ENCODE peak calls at places on chromosomes 12 and 14, in six cellular contexts. One of them, this sample, is unnamed.

GRCh38 chr14:76695263-76695920 is 65.9 kb upstream of the VASH1 start:
- DNase-seq in pancreas: no peak
- DNase-seq in lower lobe of right lung: no peak
- DNase-seq in progenitor cell of endocrine pancreas: no peak
- DNase-seq in activated T-helper 1 cell treated with anti-CD3 and anti-CD28 coated beads, Interleukin-12 subunit alpha, Interleukin-12 subunit beta, Interleukin-2, Interleukin-4 antibody, amounts not matched to agents 30 ng/mL and 10 ng/mL and 1 ng/mL, durations not matched to agents 14 hours and 24 hours and 36 hours: no peak
- DNase-seq in CD4-positive, CD25-positive, alpha-beta regulatory T cell: no peak
- DNase-seq in this sample: no peak

GRCh38 chr14:99538275-99538674 is 57.1 kb downstream of the CCNK start:
- DNase-seq in pancreas: peak
- DNase-seq in lower lobe of right lung: no peak
- DNase-seq in CD4-positive, CD25-positive, alpha-beta regulatory T cell: no peak
- DNase-seq in progenitor cell of endocrine pancreas: no peak
- DNase-seq in activated T-helper 1 cell treated with anti-CD3 and anti-CD28 coated beads, Interleukin-12 subunit alpha, Interleukin-12 subunit beta, Interleukin-2, Interleukin-4 antibody, amounts not matched to agents 30 ng/mL and 10 ng/mL and 1 ng/mL, durations not matched to agents 14 hours and 24 hours and 36 hours: no peak
- DNase-seq in this sample: no peak

GRCh38 chr12:10469701-10470100 is 16.5 kb upstream of the KLRC1 start:
- DNase-seq in CD4-positive, CD25-positive, alpha-beta regulatory T cell: no peak
- DNase-seq in lower lobe of right lung: no peak
- DNase-seq in progenitor cell of endocrine pancreas: no peak
- DNase-seq in activated T-helper 1 cell treated with anti-CD3 and anti-CD28 coated beads, Interleukin-12 subunit alpha, Interleukin-12 subunit beta, Interleukin-2, Interleukin-4 antibody, amounts not matched to agents 30 ng/mL and 10 ng/mL and 1 ng/mL, durations not matched to agents 14 hours and 24 hours and 36 hours: no peak
- DNase-seq in pancreas: no peak
- DNase-seq in this sample: no peak

GRCh38 chr12:53737951-53738833 is 10.9 kb upstream of the CALCOCO1 start:
- DNase-seq in pancreas: no peak
- DNase-seq in CD4-positive, CD25-positive, alpha-beta regulatory T cell: no peak
- DNase-seq in lower lobe of right lung: no peak
- DNase-seq in activated T-helper 1 cell treated with anti-CD3 and anti-CD28 coated beads, Interleukin-12 subunit alpha, Interleukin-12 subunit beta, Interleukin-2, Interleukin-4 antibody, amounts not matched to agents 30 ng/mL and 10 ng/mL and 1 ng/mL, durations not matched to agents 14 hours and 24 hours and 36 hours: no peak
- DNase-seq in progenitor cell of endocrine pancreas: peak
- DNase-seq in this sample: no peak

GRCh38 chr12:2016862-2017723 is 12.8 kb upstream of the DCP1B start:
- DNase-seq in lower lobe of right lung: no peak
- DNase-seq in pancreas: no peak
- DNase-seq in progenitor cell of endocrine pancreas: no peak
- DNase-seq in CD4-positive, CD25-positive, alpha-beta regulatory T cell: peak
- DNase-seq in activated T-helper 1 cell treated with anti-CD3 and anti-CD28 coated beads, Interleukin-12 subunit alpha, Interleukin-12 subunit beta, Interleukin-2, Interleukin-4 antibody, amounts not matched to agents 30 ng/mL and 10 ng/mL and 1 ng/mL, durations not matched to agents 14 hours and 24 hours and 36 hours: no peak
- DNase-seq in this sample: no peak

GRCh38 chr14:95267306-95267705 is 52.4 kb downstream of the CLMN start:
- DNase-seq in activated T-helper 1 cell treated with anti-CD3 and anti-CD28 coated beads, Interleukin-12 subunit alpha, Interleukin-12 subunit beta, Interleukin-2, Interleukin-4 antibody, amounts not matched to agents 30 ng/mL and 10 ng/mL and 1 ng/mL, durations not matched to agents 14 hours and 24 hours and 36 hours: no peak
- DNase-seq in progenitor cell of endocrine pancreas: no peak
- DNase-seq in pancreas: no peak
- DNase-seq in CD4-positive, CD25-positive, alpha-beta regulatory T cell: peak
- DNase-seq in lower lobe of right lung: no peak
- DNase-seq in this sample: no peak

GRCh38 chr12:127174881-127175280 is 1092.1 kb upstream of the TMEM132C start:
- DNase-seq in pancreas: no peak
- DNase-seq in CD4-positive, CD25-positive, alpha-beta regulatory T cell: no peak
- DNase-seq in activated T-helper 1 cell treated with anti-CD3 and anti-CD28 coated beads, Interleukin-12 subunit alpha, Interleukin-12 subunit beta, Interleukin-2, Interleukin-4 antibody, amounts not matched to agents 30 ng/mL and 10 ng/mL and 1 ng/mL, durations not matched to agents 14 hours and 24 hours and 36 hours: no peak
- DNase-seq in lower lobe of right lung: no peak
- DNase-seq in progenitor cell of endocrine pancreas: no peak
- DNase-seq in this sample: no peak

GRCh38 chr12:32486158-32486557 is 86.8 kb downstream of the FGD4 start:
- DNase-seq in lower lobe of right lung: no peak
- DNase-seq in activated T-helper 1 cell treated with anti-CD3 and anti-CD28 coated beads, Interleukin-12 subunit alpha, Interleukin-12 subunit beta, Interleukin-2, Interleukin-4 antibody, amounts not matched to agents 30 ng/mL and 10 ng/mL and 1 ng/mL, durations not matched to agents 14 hours and 24 hours and 36 hours: no peak
- DNase-seq in CD4-positive, CD25-positive, alpha-beta regulatory T cell: no peak
- DNase-seq in pancreas: no peak
- DNase-seq in progenitor cell of endocrine pancreas: no peak
- DNase-seq in this sample: no peak

GRCh38 chr12:25959069-25959961 is 833 bp downstream of the RASSF8 start:
- DNase-seq in activated T-helper 1 cell treated with anti-CD3 and anti-CD28 coated beads, Interleukin-12 subunit alpha, Interleukin-12 subunit beta, Interleukin-2, Interleukin-4 antibody, amounts not matched to agents 30 ng/mL and 10 ng/mL and 1 ng/mL, durations not matched to agents 14 hours and 24 hours and 36 hours: no peak
- DNase-seq in CD4-positive, CD25-positive, alpha-beta regulatory T cell: peak
- DNase-seq in lower lobe of right lung: peak
- DNase-seq in progenitor cell of endocrine pancreas: peak
- DNase-seq in pancreas: peak
- DNase-seq in this sample: no peak

GRCh38 chr14:92927396-92928257 is 4.7 kb downstream of the CHGA start:
- DNase-seq in CD4-positive, CD25-positive, alpha-beta regulatory T cell: no peak
- DNase-seq in lower lobe of right lung: no peak
- DNase-seq in pancreas: peak
- DNase-seq in progenitor cell of endocrine pancreas: no peak
- DNase-seq in activated T-helper 1 cell treated with anti-CD3 and anti-CD28 coated beads, Interleukin-12 subunit alpha, Interleukin-12 subunit beta, Interleukin-2, Interleukin-4 antibody, amounts not matched to agents 30 ng/mL and 10 ng/mL and 1 ng/mL, durations not matched to agents 14 hours and 24 hours and 36 hours: no peak
- DNase-seq in this sample: no peak

GRCh38 chr12:110058875-110059615 is 10.7 kb upstream of the C12orf76 start:
- DNase-seq in pancreas: no peak
- DNase-seq in lower lobe of right lung: no peak
- DNase-seq in CD4-positive, CD25-positive, alpha-beta regulatory T cell: no peak
- DNase-seq in progenitor cell of endocrine pancreas: no peak
- DNase-seq in activated T-helper 1 cell treated with anti-CD3 and anti-CD28 coated beads, Interleukin-12 subunit alpha, Interleukin-12 subunit beta, Interleukin-2, Interleukin-4 antibody, amounts not matched to agents 30 ng/mL and 10 ng/mL and 1 ng/mL, durations not matched to agents 14 hours and 24 hours and 36 hours: no peak
- DNase-seq in this sample: no peak

GRCh38 chr12:321606-322326 is 59.1 kb upstream of the SLC6A13 start:
- DNase-seq in pancreas: no peak
- DNase-seq in lower lobe of right lung: no peak
- DNase-seq in activated T-helper 1 cell treated with anti-CD3 and anti-CD28 coated beads, Interleukin-12 subunit alpha, Interleukin-12 subunit beta, Interleukin-2, Interleukin-4 antibody, amounts not matched to agents 30 ng/mL and 10 ng/mL and 1 ng/mL, durations not matched to agents 14 hours and 24 hours and 36 hours: no peak
- DNase-seq in progenitor cell of endocrine pancreas: no peak
- DNase-seq in CD4-positive, CD25-positive, alpha-beta regulatory T cell: no peak
- DNase-seq in this sample: no peak

GRCh38 chr12:119463211-119463914 is 128.8 kb downstream of the CCDC60 start:
- DNase-seq in progenitor cell of endocrine pancreas: no peak
- DNase-seq in activated T-helper 1 cell treated with anti-CD3 and anti-CD28 coated beads, Interleukin-12 subunit alpha, Interleukin-12 subunit beta, Interleukin-2, Interleukin-4 antibody, amounts not matched to agents 30 ng/mL and 10 ng/mL and 1 ng/mL, durations not matched to agents 14 hours and 24 hours and 36 hours: no peak
- DNase-seq in pancreas: no peak
- DNase-seq in CD4-positive, CD25-positive, alpha-beta regulatory T cell: no peak
- DNase-seq in lower lobe of right lung: no peak
- DNase-seq in this sample: no peak

GRCh38 chr12:39620664-39621658 is 1.4 kb upstream of the ABCD2 start:
- DNase-seq in activated T-helper 1 cell treated with anti-CD3 and anti-CD28 coated beads, Interleukin-12 subunit alpha, Interleukin-12 subunit beta, Interleukin-2, Interleukin-4 antibody, amounts not matched to agents 30 ng/mL and 10 ng/mL and 1 ng/mL, durations not matched to agents 14 hours and 24 hours and 36 hours: peak
- DNase-seq in lower lobe of right lung: no peak
- DNase-seq in CD4-positive, CD25-positive, alpha-beta regulatory T cell: peak
- DNase-seq in progenitor cell of endocrine pancreas: no peak
- DNase-seq in pancreas: no peak
- DNase-seq in this sample: no peak

GRCh38 chr12:98530068-98530467 is 14.7 kb downstream of the TMPO start:
- DNase-seq in pancreas: no peak
- DNase-seq in CD4-positive, CD25-positive, alpha-beta regulatory T cell: no peak
- DNase-seq in activated T-helper 1 cell treated with anti-CD3 and anti-CD28 coated beads, Interleukin-12 subunit alpha, Interleukin-12 subunit beta, Interleukin-2, Interleukin-4 antibody, amounts not matched to agents 30 ng/mL and 10 ng/mL and 1 ng/mL, durations not matched to agents 14 hours and 24 hours and 36 hours: no peak
- DNase-seq in progenitor cell of endocrine pancreas: no peak
- DNase-seq in lower lobe of right lung: no peak
- DNase-seq in this sample: no peak